ENCODE peak calls at places on chromosomes 4 and X, in seven cellular contexts. J, Z, K, V, T, G and I are unnamed samples.

GRCh38 chrX:72306851-72307645 is 1.3 kb upstream of the CITED1 start:
- DNase-seq in J (peak; percentile 65), Z (no peak), K (peak; percentile 35), V (peak; percentile 63), T (peak; percentile 47), G (peak; percentile 75), I (no peak)

GRCh38 chrX:43750248-43750676 is 94.2 kb downstream of the MAOA start:
- DNase-seq in J (peak; percentile 61), Z (peak; percentile 43), K (peak; percentile 37), V (peak; percentile 49), T (no peak), G (peak; percentile 55), I (no peak)

GRCh38 chr4:40046311-40046980 is 10.2 kb upstream of the N4BP2 start:
- DNase-seq in J (peak; percentile 50), Z (no peak), K (no peak), V (peak; percentile 82), T (peak; percentile 53), G (peak; percentile 83), I (no peak)

GRCh38 chr4:61385302-61385701 is 185.2 kb downstream of the ADGRL3 start:
- DNase-seq in J (no peak), Z (no peak), K (no peak), V (no peak), T (no peak), G (no peak), I (no peak)

GRCh38 chrX:74923942-74924448 is 1.3 kb downstream of the NEXMIF start:
- DNase-seq in J (peak; percentile 16), Z (no peak), K (no peak), V (no peak), T (peak; percentile 34), G (no peak), I (no peak)

GRCh38 chr4:25760518-25761157 is 102.2 kb downstream of the SEL1L3 start:
- DNase-seq in J (no peak), Z (no peak), K (no peak), V (no peak), T (no peak), G (no peak), I (no peak)

GRCh38 chrX:21847342-21847741 is 7.9 kb downstream of the MBTPS2 start:
- DNase-seq in J (no peak), Z (no peak), K (no peak), V (no peak), T (no peak), G (no peak), I (no peak)

GRCh38 chr4:128812360-128812958 is 3.0 kb downstream of the JADE1 start:
- DNase-seq in J (no peak), Z (peak; percentile 69), K (no peak), V (peak; percentile 35), T (no peak), G (peak; percentile 62), I (no peak)

GRCh38 chrX:134692990-134693389 is 34.7 kb upstream of the PLAC1 start:
- DNase-seq in J (no peak), Z (no peak), K (no peak), V (no peak), T (no peak), G (peak; percentile 16), I (no peak)

GRCh38 chrX:53456254-53456653 is 22.1 kb upstream of the HSD17B10 start:
- DNase-seq in J (no peak), Z (no peak), K (no peak), V (no peak), T (no peak), G (peak; percentile 59), I (no peak)

GRCh38 chr4:99645638-99646037 is 12.0 kb downstream of the C4orf54 start:
- DNase-seq in J (no peak), Z (no peak), K (no peak), V (no peak), T (no peak), G (no peak), I (no peak)

GRCh38 chr4:81503586-81503985 is 31.9 kb upstream of the RASGEF1B start:
- DNase-seq in J (no peak), Z (no peak), K (no peak), V (no peak), T (no peak), G (no peak), I (no peak)

GRCh38 chr4:180827610-180828009 is 1415.6 kb upstream of the TENM3 start:
- DNase-seq in J (no peak), Z (no peak), K (no peak), V (no peak), T (no peak), G (no peak), I (no peak)

GRCh38 chr4:165580379-165580905 is 201.6 kb downstream of the CPE start:
- DNase-seq in J (no peak), Z (no peak), K (no peak), V (no peak), T (no peak), G (peak; percentile 69), I (no peak)

GRCh38 chr4:151485541-151486131 is 76.7 kb downstream of the FHIP1A start:
- DNase-seq in J (no peak), Z (no peak), K (no peak), V (no peak), T (no peak), G (no peak), I (no peak)

GRCh38 chr4:75545526-75545925 is 10.3 kb upstream of the ODAPH start:
- DNase-seq in J (no peak), Z (no peak), K (no peak), V (no peak), T (no peak), G (no peak), I (no peak)

DNA sequence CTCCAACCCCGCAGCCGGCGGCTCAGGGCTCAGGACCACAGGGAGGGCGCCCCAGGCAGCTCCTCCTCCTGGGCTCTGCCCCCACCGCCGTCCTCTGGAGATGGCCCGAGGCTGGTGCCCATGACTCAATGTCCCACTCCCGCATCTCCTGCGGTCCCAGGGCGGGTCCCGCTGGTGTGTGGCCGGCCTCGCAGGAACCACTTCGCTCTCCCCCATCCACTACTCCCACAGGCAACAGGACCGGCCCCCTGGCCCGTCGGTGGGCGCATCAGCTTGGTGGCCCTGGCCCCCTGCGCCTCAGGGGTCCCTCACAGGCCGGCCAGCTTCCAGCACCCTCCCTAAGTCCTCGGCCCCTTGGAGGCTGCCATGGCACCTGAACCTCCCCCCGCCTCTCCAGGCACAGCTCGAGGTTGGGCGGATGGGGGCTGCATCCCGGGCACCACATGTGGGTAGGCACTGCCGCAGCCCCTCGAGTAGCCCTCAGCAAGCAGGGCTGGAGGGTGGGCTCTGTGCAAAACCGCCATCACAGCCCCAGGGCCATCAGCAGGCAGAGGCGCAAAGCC is 22.8 kb upstream of the SPON2 start:
- DNase-seq in J (no peak), Z (peak; percentile 41), K (no peak), V (peak; percentile 20), T (no peak), G (no peak), I (no peak)
- H3K27ac ChIP-seq in J (peak overlapping the region; percentile 86), Z (no peak overlapping the region), K (no peak overlapping the region), V (peak overlapping the region; percentile 92), T (no peak overlapping the region), G (no peak overlapping the region), I (peak overlapping the region; percentile 85)

GRCh38 chr4:7194251-7195137 is 2.2 kb downstream of the SORCS2 start:
- DNase-seq in J (no peak), Z (no peak), K (no peak), V (no peak), T (peak; percentile 63), G (peak; percentile 55), I (no peak)

GRCh38 chr4:7191546-7192251 is 639 bp upstream of the SORCS2 start:
- DNase-seq in J (no peak), Z (no peak), K (no peak), V (no peak), T (peak; percentile 52), G (no peak), I (no peak)

GRCh38 chr4:7190668-7191545 is 1.4 kb upstream of the SORCS2 start:
- DNase-seq in J (no peak), Z (no peak), K (no peak), V (no peak), T (peak; percentile 71), G (no peak), I (no peak)

GRCh38 chr4:7193040-7193958 is 961 bp downstream of the SORCS2 start:
- DNase-seq in J (no peak), Z (no peak), K (no peak), V (no peak), T (peak; percentile 80), G (peak; percentile 17), I (no peak)

GRCh38 chr4:7192252-7193039 is at the start of gene SORCS2:
- DNase-seq in J (peak; percentile 49), Z (peak; percentile 80), K (peak; percentile 84), V (peak; percentile 67), T (peak; percentile 88), G (peak; percentile 46), I (no peak)
- H3K4me1 ChIP-seq in J (no peaks in the 10 kb centered on the region), Z (no peaks in the 10 kb centered on the region), K (no peaks in the 10 kb centered on the region), V (peaks cover 14% of the 10 kb centered on the region), T (peaks cover 8% of the 10 kb centered on the region), G (peaks cover 12% of the 10 kb centered on the region), I (peaks cover 15% of the 10 kb centered on the region)

GRCh38 chr4:127126718-127127117 is 506.0 kb upstream of the INTU start:
- DNase-seq in J (no peak), Z (no peak), K (no peak), V (no peak), T (no peak), G (no peak), I (no peak)

GRCh38 chr4:127134490-127134889 is 498.3 kb upstream of the INTU start:
- DNase-seq in J (no peak), Z (no peak), K (no peak), V (no peak), T (no peak), G (no peak), I (no peak)

GRCh38 chr4:127131527-127131926 is 501.2 kb upstream of the INTU start:
- DNase-seq in J (no peak), Z (no peak), K (no peak), V (no peak), T (no peak), G (no peak), I (no peak)
- TF ChIP-seq EP300 in J (no peak), Z (no peak), K (no peak), V (no peak), T (no peak), G (no peak), I (no peak)

GRCh38 chr4:2142630-2143427 is 83.7 kb downstream of the NAT8L start:
- DNase-seq in J (no peak), Z (no peak), K (no peak), V (no peak), T (no peak), G (no peak), I (no peak)
- H3K27ac ChIP-seq in J (no peak overlapping the region), Z (no peak overlapping the region), K (no peak overlapping the region), V (no peak overlapping the region), T (no peak overlapping the region), G (peak overlapping the region; percentile 33), I (no peak overlapping the region)

DNA sequence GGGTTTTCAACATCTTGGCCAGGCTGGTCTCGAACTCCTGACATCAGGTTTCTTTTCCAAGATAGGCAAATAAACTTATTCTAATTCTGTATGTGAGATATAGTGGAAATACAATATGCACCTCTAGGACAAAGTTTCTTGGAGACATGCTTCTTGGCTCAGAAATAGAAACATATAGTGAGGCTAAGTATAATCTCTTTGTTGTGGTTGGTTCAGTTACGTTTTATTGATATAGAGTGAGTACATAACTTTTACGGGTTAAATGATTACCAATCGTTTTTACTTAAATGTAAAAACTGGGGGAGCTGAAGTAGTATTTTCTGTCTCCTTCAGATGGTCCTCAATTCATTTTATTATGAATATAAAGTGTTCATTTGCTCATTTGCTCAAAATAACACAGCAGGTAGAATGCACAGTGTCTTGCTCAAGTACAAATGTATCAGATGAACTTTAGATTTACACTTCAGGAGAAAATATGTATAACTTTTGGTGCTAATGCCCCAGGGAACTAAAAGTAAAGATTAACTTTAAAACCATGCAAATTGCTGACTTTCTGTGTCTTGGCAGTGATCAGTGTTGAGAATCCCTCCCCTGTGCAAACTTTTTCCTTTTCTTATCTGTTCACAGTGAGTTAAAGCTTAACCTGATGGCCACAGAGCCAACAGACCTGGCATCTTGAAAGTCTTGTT is 77.6 kb downstream of the AFF1 start:
- DNase-seq in J (no peak), Z (no peak), K (no peak), V (peak; percentile 45), T (no peak), G (peak; percentile 64), I (no peak)
- H3K4me1 ChIP-seq in J (peaks cover 31% of the 10 kb centered on the region), Z (peaks cover 11% of the 10 kb centered on the region), K (peaks cover 66% of the 10 kb centered on the region), V (peaks cover 70% of the 10 kb centered on the region), T (peaks cover 8% of the 10 kb centered on the region), G (peaks cover 88% of the 10 kb centered on the region), I (peaks cover 92% of the 10 kb centered on the region)